ENCODE peak calls at places on chromosome 19, in seven cellular contexts. One of them, this sample, is unnamed.

GRCh38 chr19:42033413-42033812 is 36.6 kb downstream of the GRIK5 start:
- DNase-seq in stimulated activated CD4-positive, alpha-beta T cell treated with anti-CD3 and anti-CD28 coated beads, TNF-alpha, amount 100 ng/mL, for 48 hours: no peak
- DNase-seq in effector memory CD4-positive, alpha-beta T cell: no peak
- DNase-seq in HT1080: no peak
- DNase-seq in IMR-90: no peak
- DNase-seq in SJCRH30: no peak
- DNase-seq in anterior cingulate cortex: no peak
- DNase-seq in this sample: no peak

GRCh38 chr19:5955638-5955935 is 22.4 kb downstream of the RANBP3 start:
- DNase-seq in anterior cingulate cortex: no peak
- DNase-seq in HT1080: no peak
- DNase-seq in effector memory CD4-positive, alpha-beta T cell: no peak
- DNase-seq in IMR-90: peak
- DNase-seq in stimulated activated CD4-positive, alpha-beta T cell treated with anti-CD3 and anti-CD28 coated beads, TNF-alpha, amount 100 ng/mL, for 48 hours: no peak
- DNase-seq in SJCRH30: no peak
- DNase-seq in this sample: no peak

GRCh38 chr19:4606921-4607678 is 32.2 kb upstream of the TNFAIP8L1 start:
- DNase-seq in HT1080: no peak
- DNase-seq in anterior cingulate cortex: peak
- DNase-seq in stimulated activated CD4-positive, alpha-beta T cell treated with anti-CD3 and anti-CD28 coated beads, TNF-alpha, amount 100 ng/mL, for 48 hours: no peak
- DNase-seq in effector memory CD4-positive, alpha-beta T cell: no peak
- DNase-seq in SJCRH30: peak
- DNase-seq in IMR-90: no peak
- DNase-seq in this sample: no peak

GRCh38 chr19:764301-764700 is 13.4 kb downstream of the MISP start:
- DNase-seq in IMR-90: no peak
- DNase-seq in anterior cingulate cortex: no peak
- DNase-seq in stimulated activated CD4-positive, alpha-beta T cell treated with anti-CD3 and anti-CD28 coated beads, TNF-alpha, amount 100 ng/mL, for 48 hours: no peak
- DNase-seq in effector memory CD4-positive, alpha-beta T cell: no peak
- DNase-seq in SJCRH30: no peak
- DNase-seq in HT1080: no peak
- DNase-seq in this sample: no peak

GRCh38 chr19:848457-848921 is 3.6 kb upstream of the ELANE start:
- DNase-seq in SJCRH30: no peak
- DNase-seq in stimulated activated CD4-positive, alpha-beta T cell treated with anti-CD3 and anti-CD28 coated beads, TNF-alpha, amount 100 ng/mL, for 48 hours: no peak
- DNase-seq in HT1080: no peak
- DNase-seq in anterior cingulate cortex: no peak
- DNase-seq in effector memory CD4-positive, alpha-beta T cell: no peak
- DNase-seq in IMR-90: no peak
- DNase-seq in this sample: no peak

GRCh38 chr19:54462713-54463530 is 656 bp downstream of the LENG9 start:
- DNase-seq in stimulated activated CD4-positive, alpha-beta T cell treated with anti-CD3 and anti-CD28 coated beads, TNF-alpha, amount 100 ng/mL, for 48 hours: peak
- DNase-seq in SJCRH30: peak
- DNase-seq in effector memory CD4-positive, alpha-beta T cell: peak
- DNase-seq in HT1080: peak
- DNase-seq in anterior cingulate cortex: peak
- DNase-seq in IMR-90: peak
- DNase-seq in this sample: peak

GRCh38 chr19:35717665-35718344 is at the start of gene KMT2B:
- DNase-seq in SJCRH30: no peak
- DNase-seq in IMR-90: no peak
- DNase-seq in anterior cingulate cortex: no peak
- DNase-seq in stimulated activated CD4-positive, alpha-beta T cell treated with anti-CD3 and anti-CD28 coated beads, TNF-alpha, amount 100 ng/mL, for 48 hours: no peak
- DNase-seq in effector memory CD4-positive, alpha-beta T cell: no peak
- DNase-seq in HT1080: peak
- DNase-seq in this sample: peak

GRCh38 chr19:28567834-28568233 is 645.1 kb downstream of the UQCRFS1 start:
- DNase-seq in IMR-90: no peak
- DNase-seq in stimulated activated CD4-positive, alpha-beta T cell treated with anti-CD3 and anti-CD28 coated beads, TNF-alpha, amount 100 ng/mL, for 48 hours: no peak
- DNase-seq in HT1080: no peak
- DNase-seq in SJCRH30: no peak
- DNase-seq in anterior cingulate cortex: no peak
- DNase-seq in effector memory CD4-positive, alpha-beta T cell: no peak
- DNase-seq in this sample: no peak

GRCh38 chr19:23554548-23554947 is 132.5 kb downstream of the ZNF675 start:
- DNase-seq in anterior cingulate cortex: no peak
- DNase-seq in IMR-90: no peak
- DNase-seq in SJCRH30: no peak
- DNase-seq in HT1080: peak
- DNase-seq in stimulated activated CD4-positive, alpha-beta T cell treated with anti-CD3 and anti-CD28 coated beads, TNF-alpha, amount 100 ng/mL, for 48 hours: no peak
- DNase-seq in effector memory CD4-positive, alpha-beta T cell: no peak
- DNase-seq in this sample: no peak

GRCh38 chr19:37519890-37520289 is 13.2 kb downstream of the ZNF793 start:
- DNase-seq in effector memory CD4-positive, alpha-beta T cell: no peak
- DNase-seq in stimulated activated CD4-positive, alpha-beta T cell treated with anti-CD3 and anti-CD28 coated beads, TNF-alpha, amount 100 ng/mL, for 48 hours: no peak
- DNase-seq in IMR-90: peak
- DNase-seq in HT1080: no peak
- DNase-seq in anterior cingulate cortex: no peak
- DNase-seq in SJCRH30: no peak
- DNase-seq in this sample: no peak